ENCODE peak calls at places on chromosomes 12 and 14, in ten cellular contexts. Q is OCI-LY7, U is hippocampal formation, P is AML-193, T is EL, S is anterior cingulate cortex, A is Right ventricle myocardium superior, C is aorta, X is small intestine, G is left cardiac atrium. R is an unnamed sample.

GRCh38 chr12:32680787-32681186 is 1.7 kb downstream of the DNM1L start:
- DNase-seq in U (no peak), X (no peak), P (no peak), S (no peak), A (no peak), Q (no peak), T (no peak), G (no peak), C (no peak), R (no peak)

GRCh38 chr12:6819069-6820030 is 2.3 kb upstream of the GPR162 start:
- DNase-seq in U (no peak), G (no peak), C (no peak), T (no peak), S (no peak), P (no peak), A (no peak), X (no peak), Q (no peak), R (no peak)

GRCh38 chr14:92650581-92651105 is 97.8 kb downstream of the LGMN start:
- DNase-seq in G (no peak), A (no peak), Q (no peak), S (no peak), X (no peak), T (no peak), P (no peak), C (no peak), U (no peak), R (no peak)

GRCh38 chr12:117658226-117658625 is 296.8 kb upstream of the NOS1 start:
- DNase-seq in X (no peak), S (no peak), P (no peak), U (no peak), G (no peak), A (no peak), C (no peak), Q (no peak), T (no peak), R (no peak)

GRCh38 chr12:112468041-112468440 is 49.3 kb downstream of the PTPN11 start:
- DNase-seq in C (no peak), S (no peak), U (no peak), X (no peak), Q (no peak), A (no peak), G (no peak), P (no peak), T (no peak), R (no peak)

GRCh38 chr12:84070311-84070710 is 842.3 kb downstream of the SLC6A15 start:
- DNase-seq in G (no peak), Q (no peak), S (no peak), T (peak), C (no peak), A (peak), U (no peak), X (no peak), P (no peak), R (no peak)

GRCh38 chr14:85811340-85811739 is 281.4 kb downstream of the FLRT2 start:
- DNase-seq in P (no peak), U (no peak), Q (no peak), X (no peak), C (no peak), T (no peak), A (no peak), G (no peak), S (no peak), R (no peak)

GRCh38 chr14:76326918-76327689 is 48.8 kb upstream of the ESRRB start:
- DNase-seq in A (no peak), C (no peak), U (no peak), T (no peak), X (no peak), Q (no peak), S (no peak), P (no peak), G (no peak), R (no peak)

GRCh38 chr12:75844985-75845384 is 186.6 kb downstream of the PHLDA1 start:
- DNase-seq in Q (no peak), G (no peak), U (no peak), C (no peak), S (no peak), A (no peak), P (no peak), X (no peak), T (no peak), R (no peak)

GRCh38 chr14:87989613-87990299 is 3.2 kb downstream of the GALC start:
- DNase-seq in P (no peak), A (no peak), U (no peak), C (no peak), G (no peak), S (no peak), X (peak), Q (no peak), T (no peak), R (no peak)